ENCODE peak calls at places on chromosomes 1 and 21, in eight cellular contexts. F is posterior vena cava, M is occipital lobe, L is breast epithelium, U is cerebellum, A is NCI-H2081, W is mammary epithelial cell, Z is GDM1. S is an unnamed sample.

GRCh38 chr1:205662135-205662725 is 18.1 kb downstream of the SLC45A3 start:
- DNase-seq in F (no peak), M (no peak), L (no peak), U (peak), A (no peak), W (no peak), Z (no peak), S (no peak)

GRCh38 chr1:147700042-147700711 is 29.9 kb upstream of the ACP6 start:
- DNase-seq in F (no peak), M (peak), L (peak), U (peak), A (peak), W (peak), Z (no peak), S (peak)

GRCh38 chr1:211870156-211870555 is 39.6 kb upstream of the LPGAT1 start:
- DNase-seq in F (no peak), M (no peak), L (no peak), U (no peak), A (no peak), W (no peak), Z (no peak), S (no peak)

GRCh38 chr1:93588206-93588605 is 93.4 kb downstream of the BCAR3 start:
- DNase-seq in F (peak), M (no peak), L (no peak), U (no peak), A (no peak), W (no peak), Z (peak), S (no peak)

GRCh38 chr21:16215193-16215592 is 485.4 kb downstream of the USP25 start:
- DNase-seq in F (no peak), M (no peak), L (no peak), U (no peak), A (no peak), W (no peak), Z (no peak), S (no peak)

GRCh38 chr21:42665484-42665883 is 12.1 kb downstream of the PDE9A start:
- DNase-seq in F (no peak), M (no peak), L (no peak), U (no peak), A (no peak), W (no peak), Z (no peak), S (no peak)

GRCh38 chr1:115139381-115139780 is 50.1 kb upstream of the TSPAN2 start:
- DNase-seq in F (no peak), M (no peak), L (no peak), U (no peak), A (no peak), W (no peak), Z (no peak), S (no peak)

GRCh38 chr1:95381980-95382379 is 148.0 kb downstream of the RWDD3 start:
- DNase-seq in F (no peak), M (no peak), L (no peak), U (no peak), A (no peak), W (no peak), Z (no peak), S (no peak)

GRCh38 chr1:109040627-109041613 is 982 bp downstream of the WDR47 start:
- DNase-seq in F (peak), M (no peak), L (no peak), U (peak), A (no peak), W (peak), Z (no peak), S (peak)

GRCh38 chr1:78716186-78716585 is 66.6 kb downstream of the IFI44 start:
- DNase-seq in F (no peak), M (no peak), L (no peak), U (no peak), A (no peak), W (no peak), Z (no peak), S (no peak)

GRCh38 chr21:31162079-31162699 is 123.9 kb upstream of the KRTAP19-8 start:
- DNase-seq in F (no peak), M (no peak), L (no peak), U (no peak), A (no peak), W (no peak), Z (no peak), S (peak)

GRCh38 chr1:19179597-19180271 is 30.3 kb downstream of the UBR4 start:
- DNase-seq in F (no peak), M (no peak), L (no peak), U (no peak), A (no peak), W (no peak), Z (peak), S (peak)

GRCh38 chr1:121538943-121539575 is 354.3 kb downstream of the SRGAP2C start:
- DNase-seq in F (no peak), M (no peak), L (no peak), U (no peak), A (no peak), W (peak), Z (no peak), S (no peak)

GRCh38 chr1:180231506-180232420 is 1.7 kb downstream of the LHX4 start:
- DNase-seq in F (peak), M (no peak), L (no peak), U (no peak), A (peak), W (peak), Z (no peak), S (no peak)

GRCh38 chr1:184929711-184930202 is 44.6 kb downstream of the NIBAN1 start:
- DNase-seq in F (no peak), M (no peak), L (peak), U (no peak), A (no peak), W (no peak), Z (no peak), S (no peak)

GRCh38 chr1:156493154-156493631 is 7.4 kb downstream of the MEF2D start:
- DNase-seq in F (no peak), M (peak), L (peak), U (peak), A (no peak), W (no peak), Z (no peak), S (no peak)

GRCh38 chr1:181090653-181091126 is 2.2 kb downstream of the IER5 start:
- DNase-seq in F (no peak), M (no peak), L (no peak), U (no peak), A (no peak), W (peak), Z (no peak), S (no peak)

GRCh38 chr1:92791487-92792058 is 6.7 kb upstream of the EVI5 start:
- DNase-seq in F (no peak), M (no peak), L (no peak), U (no peak), A (peak), W (no peak), Z (no peak), S (no peak)

GRCh38 chr1:205321109-205321958 is at the start of gene NUAK2:
- DNase-seq in F (peak), M (peak), L (peak), U (peak), A (peak), W (peak), Z (peak), S (peak)

GRCh38 chr1:93324486-93325464 is 20.9 kb upstream of the DR1 start:
- DNase-seq in F (no peak), M (no peak), L (no peak), U (no peak), A (no peak), W (peak), Z (no peak), S (no peak)

GRCh38 chr1:208369050-208369449 is 124.9 kb upstream of the PLXNA2 start:
- DNase-seq in F (no peak), M (no peak), L (no peak), U (no peak), A (no peak), W (no peak), Z (no peak), S (no peak)

GRCh38 chr1:43587594-43587993 is 56.9 kb downstream of the PTPRF start:
- DNase-seq in F (no peak), M (no peak), L (peak), U (no peak), A (no peak), W (peak), Z (no peak), S (no peak)

GRCh38 chr21:8991968-8992621 is 1529.3 kb upstream of the TPTE start:
- DNase-seq in F (peak), M (no peak), L (no peak), U (no peak), A (no peak), W (no peak), Z (no peak), S (no peak)

GRCh38 chr21:33587792-33588484 is 546 bp downstream of the DONSON start:
- DNase-seq in F (peak), M (peak), L (no peak), U (peak), A (peak), W (peak), Z (no peak), S (no peak)

GRCh38 chr1:10771789-10772188 is 24.7 kb downstream of the CASZ1 start:
- DNase-seq in F (no peak), M (no peak), L (no peak), U (no peak), A (no peak), W (no peak), Z (no peak), S (no peak)

GRCh38 chr1:109201123-109201703 is 12.5 kb upstream of the SARS1 start:
- DNase-seq in F (no peak), M (peak), L (no peak), U (peak), A (peak), W (peak), Z (no peak), S (peak)